ENCODE peak calls at places on chromosomes 3 and 15, in five cellular contexts. I is uterus, N is fibroblast of mammary gland, Z is GM12878, Q is cardiac muscle cell. R is an unnamed sample.

GRCh38 chr3:57855281-57855680 is 99.2 kb downstream of the SLMAP start:
- DNase-seq in I (no peak), N (peak; percentile 61), Z (no peak), Q (no peak), R (no peak)

GRCh38 chr3:179591313-179591712 is 13.1 kb downstream of the MRPL47 start:
- DNase-seq in I (no peak), N (no peak), Z (no peak), Q (no peak), R (no peak)

GRCh38 chr15:66840615-66841014 is 138.6 kb downstream of the SMAD6 start:
- DNase-seq in I (no peak), N (no peak), Z (no peak), Q (no peak), R (no peak)

GRCh38 chr3:66997560-66998074 is 490 bp upstream of the KBTBD8 start:
- DNase-seq in I (peak; percentile 21), N (peak; percentile 76), Z (no peak), Q (no peak), R (peak; percentile 6)

GRCh38 chr3:79406175-79406574 is 361.6 kb downstream of the ROBO1 start:
- DNase-seq in I (no peak), N (no peak), Z (no peak), Q (no peak), R (no peak)

GRCh38 chr15:72182673-72183072 is 14.9 kb downstream of the GRAMD2A start:
- DNase-seq in I (no peak), N (no peak), Z (no peak), Q (no peak), R (no peak)

GRCh38 chr15:26759991-26760390 is 12.9 kb downstream of the GABRB3 start:
- DNase-seq in I (no peak), N (no peak), Z (no peak), Q (no peak), R (no peak)

GRCh38 chr3:195209083-195209835 is 61.7 kb downstream of the XXYLT1 start:
- DNase-seq in I (peak; percentile 28), N (no peak), Z (no peak), Q (no peak), R (no peak)

GRCh38 chr3:38576131-38577088 is 73.1 kb downstream of the SCN5A start:
- DNase-seq in I (no peak), N (no peak), Z (no peak), Q (no peak), R (no peak)

GRCh38 chr3:57815034-57815433 is 58.9 kb downstream of the SLMAP start:
- DNase-seq in I (no peak), N (no peak), Z (no peak), Q (no peak), R (no peak)

GRCh38 chr3:66312039-66312438 is 91.2 kb downstream of the SLC25A26 start:
- DNase-seq in I (no peak), N (no peak), Z (no peak), Q (no peak), R (no peak)

GRCh38 chr15:43127752-43128151 is 5.6 kb upstream of the TMEM62 start:
- DNase-seq in I (no peak), N (no peak), Z (no peak), Q (no peak), R (peak; percentile 95)

GRCh38 chr3:162597221-162597620 is 1100.6 kb downstream of the OTOL1 start:
- DNase-seq in I (no peak), N (no peak), Z (no peak), Q (no peak), R (no peak)

GRCh38 chr3:69493157-69493556 is 107.3 kb upstream of the FRMD4B start:
- DNase-seq in I (no peak), N (no peak), Z (no peak), Q (no peak), R (no peak)

GRCh38 chr15:85825719-85826118 is 31.0 kb upstream of the KLHL25 start:
- DNase-seq in I (no peak), N (no peak), Z (no peak), Q (no peak), R (no peak)

GRCh38 chr15:73927003-73927475 is 777 bp downstream of the LOXL1 start:
- DNase-seq in I (peak; percentile 62), N (no peak), Z (no peak), Q (peak; percentile 74), R (peak; percentile 47)

GRCh38 chr3:20935791-20936190 is 749.8 kb upstream of the SGO1 start:
- DNase-seq in I (no peak), N (no peak), Z (no peak), Q (no peak), R (no peak)

GRCh38 chr3:197374951-197375560 is 76.6 kb upstream of the DLG1 start:
- DNase-seq in I (no peak), N (no peak), Z (no peak), Q (no peak), R (no peak)

GRCh38 chr15:38878946-38879345 is 314.3 kb upstream of the RASGRP1 start:
- DNase-seq in I (no peak), N (no peak), Z (no peak), Q (no peak), R (no peak)

GRCh38 chr15:48641416-48641815 is 4.1 kb downstream of the FBN1 start:
- DNase-seq in I (no peak), N (peak; percentile 65), Z (peak; percentile 23), Q (no peak), R (peak; percentile 7)

GRCh38 chr15:34951993-34952392 is 17.5 kb downstream of the AQR start:
- DNase-seq in I (no peak), N (peak; percentile 72), Z (no peak), Q (no peak), R (no peak)

GRCh38 chr3:101061312-101061711 is 68.1 kb upstream of the ABI3BP start:
- DNase-seq in I (no peak), N (peak; percentile 31), Z (no peak), Q (no peak), R (no peak)

GRCh38 chr3:46423588-46423987 is 16.5 kb downstream of the CCRL2 start:
- DNase-seq in I (no peak), N (peak; percentile 13), Z (no peak), Q (no peak), R (no peak)

GRCh38 chr15:68419301-68420175 is 12.4 kb downstream of the ITGA11 start:
- DNase-seq in I (peak; percentile 12), N (no peak), Z (no peak), Q (no peak), R (no peak)

GRCh38 chr15:98941595-98942255 is 65.9 kb downstream of the PGPEP1L start:
- DNase-seq in I (no peak), N (no peak), Z (no peak), Q (no peak), R (peak; percentile 49)

GRCh38 chr3:55826731-55827496 is 339.8 kb upstream of the WNT5A start:
- DNase-seq in I (no peak), N (peak; percentile 2), Z (no peak), Q (no peak), R (no peak)

GRCh38 chr15:63473999-63474809 is 30.2 kb upstream of the USP3 start:
- DNase-seq in I (no peak), N (peak; percentile 88), Z (peak; percentile 97), Q (peak; percentile 28), R (peak; percentile 99)

GRCh38 chr3:63141-63845 is 133.3 kb upstream of the CHL1 start:
- DNase-seq in I (no peak), N (peak; percentile 41), Z (no peak), Q (no peak), R (peak; percentile 5)

GRCh38 chr3:55486857-55487375 is at the start of gene WNT5A:
- DNase-seq in I (peak; percentile 35), N (peak; percentile 35), Z (no peak), Q (peak; percentile 78), R (no peak)

GRCh38 chr15:50119063-50119700 is at the start of gene ATP8B4:
- DNase-seq in I (no peak), N (no peak), Z (no peak), Q (no peak), R (no peak)

GRCh38 chr3:13345284-13345683 is 74.8 kb downstream of the NUP210 start:
- DNase-seq in I (no peak), N (no peak), Z (no peak), Q (no peak), R (no peak)

GRCh38 chr3:64496786-64497560 is 190.8 kb downstream of the ADAMTS9 start:
- DNase-seq in I (no peak), N (no peak), Z (no peak), Q (no peak), R (no peak)

GRCh38 chr15:29563112-29563511 is 259.2 kb downstream of the TJP1 start:
- DNase-seq in I (no peak), N (no peak), Z (no peak), Q (no peak), R (no peak)

GRCh38 chr15:88657326-88658069 is 18.7 kb downstream of the ISG20 start:
- DNase-seq in I (peak; percentile 37), N (peak; percentile 59), Z (no peak), Q (peak; percentile 64), R (no peak)

GRCh38 chr3:14425574-14426304 is 23.3 kb downstream of the SLC6A6 start:
- DNase-seq in I (no peak), N (no peak), Z (no peak), Q (no peak), R (peak; percentile 85)

GRCh38 chr3:127628788-127629456 is at the start of gene PODXL2:
- DNase-seq in I (peak; percentile 48), N (peak; percentile 21), Z (no peak), Q (peak; percentile 87), R (peak; percentile 38)

GRCh38 chr15:59995568-59996349 is 8.4 kb upstream of the FOXB1 start:
- DNase-seq in I (no peak), N (no peak), Z (no peak), Q (no peak), R (no peak)
- H3K4me3 ChIP-seq in I (no peak overlapping the region), N (no peak overlapping the region), Z (no peak overlapping the region), Q (no peak overlapping the region), R (no peak overlapping the region)

GRCh38 chr3:16860234-16860633 is 24.5 kb upstream of the PLCL2 start:
- DNase-seq in I (no peak), N (no peak), Z (no peak), Q (no peak), R (no peak)
- H3K4me3 ChIP-seq in I (no peak overlapping the region), N (no peak overlapping the region), Z (no peak overlapping the region), Q (no peak overlapping the region), R (no peak overlapping the region)

GRCh38 chr15:58554758-58555157 is 123.0 kb downstream of the LIPC start:
- DNase-seq in I (no peak), N (no peak), Z (no peak), Q (no peak), R (no peak)
- H3K4me3 ChIP-seq in I (no peak overlapping the region), N (no peak overlapping the region), Z (no peak overlapping the region), Q (no peak overlapping the region), R (no peak overlapping the region)

DNA sequence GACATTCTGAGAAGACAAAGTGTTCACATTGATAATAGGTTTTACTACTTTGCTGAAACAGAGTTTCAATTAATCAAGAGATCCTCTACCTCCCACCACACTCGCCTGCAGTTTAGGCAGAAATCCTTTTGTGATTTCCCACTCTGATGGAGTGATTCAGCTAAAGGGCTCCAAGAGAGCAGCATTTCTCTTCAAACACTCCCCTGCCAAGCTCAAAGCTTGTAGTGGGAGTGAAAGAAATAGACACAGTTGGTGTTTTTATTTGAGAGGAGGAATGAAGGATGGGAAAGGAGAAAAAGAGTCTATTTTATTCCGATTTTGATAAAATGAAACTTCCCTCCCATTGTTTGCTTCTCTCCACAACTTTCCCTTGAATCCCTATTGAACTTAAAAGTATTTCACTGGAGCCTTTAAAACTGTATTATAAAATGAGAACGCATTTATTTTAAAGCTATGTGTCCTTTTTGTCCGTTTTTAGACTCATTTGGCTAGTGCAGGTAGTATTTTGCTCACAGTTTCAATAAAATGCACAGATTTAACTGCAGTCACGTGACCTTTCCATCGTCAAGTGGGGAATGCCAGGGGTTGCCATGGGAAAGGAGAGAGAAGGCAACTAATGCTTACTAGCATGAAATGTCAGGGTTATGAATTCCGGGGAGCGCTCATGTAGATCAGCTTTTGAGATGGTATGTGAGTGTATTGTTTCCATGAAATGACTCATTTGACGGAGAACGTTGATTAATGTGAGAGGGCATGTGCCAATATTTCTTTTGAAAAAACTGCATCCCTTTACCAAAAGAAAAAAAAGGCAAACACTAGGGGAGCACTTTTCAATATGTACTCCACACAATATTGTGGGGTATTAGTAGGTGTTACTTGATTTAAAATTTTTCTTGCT is 7.7 kb upstream of the OSBPL11 start:
- DNase-seq in I (no peak), N (peak; percentile 68), Z (no peak), Q (peak; percentile 17), R (no peak)
- H3K4me3 ChIP-seq in I (peak overlapping the region; percentile 19), N (no peak overlapping the region), Z (no peak overlapping the region), Q (no peak overlapping the region), R (no peak overlapping the region)